ENCODE peak calls at places on chromosome 4, in ten cellular contexts. C, V, F, A, G, W, N, Y, J and D are unnamed samples.

GRCh38 chr4:106982711-106983211 is 53.4 kb downstream of the DKK2 start:
- DNase-seq in C (no peak), V (no peak), F (no peak), A (no peak), G (no peak), W (no peak), N (no peak), Y (no peak), J (no peak), D (no peak)

GRCh38 chr4:2295535-2296442 is 33.9 kb upstream of the MXD4 start:
- DNase-seq in C (no peak), V (no peak), F (no peak), A (no peak), G (no peak), W (peak; percentile 56), N (no peak), Y (peak; percentile 61), J (no peak), D (no peak)

GRCh38 chr4:7466215-7466614 is 31.5 kb upstream of the PSAPL1 start:
- DNase-seq in C (no peak), V (no peak), F (no peak), A (no peak), G (no peak), W (no peak), N (no peak), Y (no peak), J (peak; percentile 38), D (no peak)

GRCh38 chr4:86640469-86640868 is 46.4 kb downstream of the PTPN13 start:
- DNase-seq in C (no peak), V (no peak), F (no peak), A (no peak), G (no peak), W (no peak), N (no peak), Y (no peak), J (no peak), D (no peak)

GRCh38 chr4:85514783-85515182 is 39.8 kb downstream of the ARHGAP24 start:
- DNase-seq in C (no peak), V (no peak), F (no peak), A (no peak), G (no peak), W (no peak), N (no peak), Y (no peak), J (no peak), D (no peak)

GRCh38 chr4:8072235-8072968 is 86.2 kb downstream of the ABLIM2 start:
- DNase-seq in C (no peak), V (no peak), F (no peak), A (no peak), G (no peak), W (no peak), N (no peak), Y (peak; percentile 38), J (peak; percentile 49), D (no peak)

GRCh38 chr4:107423677-107424405 is 296.2 kb downstream of the PAPSS1 start:
- DNase-seq in C (no peak), V (no peak), F (no peak), A (no peak), G (no peak), W (no peak), N (no peak), Y (no peak), J (no peak), D (peak; percentile 23)

GRCh38 chr4:128107766-128108165 is 46.7 kb downstream of the LARP1B start:
- DNase-seq in C (no peak), V (no peak), F (no peak), A (no peak), G (no peak), W (no peak), N (no peak), Y (no peak), J (no peak), D (no peak)

GRCh38 chr4:2458546-2459491 is 10.1 kb upstream of the RNF4 start:
- DNase-seq in C (no peak), V (no peak), F (no peak), A (no peak), G (no peak), W (peak; percentile 56), N (no peak), Y (no peak), J (peak; percentile 81), D (no peak)

GRCh38 chr4:184688447-184688846 is 38.9 kb downstream of the PRIMPOL start:
- DNase-seq in C (no peak), V (no peak), F (no peak), A (no peak), G (no peak), W (no peak), N (peak; percentile 38), Y (peak; percentile 88), J (no peak), D (no peak)

GRCh38 chr4:138911903-138912713 is 103.5 kb upstream of the NOCT start:
- DNase-seq in C (no peak), V (no peak), F (no peak), A (no peak), G (no peak), W (peak; percentile 67), N (peak; percentile 23), Y (no peak), J (peak; percentile 63), D (no peak)

GRCh38 chr4:48343531-48343930 is 2.2 kb downstream of the SLAIN2 start:
- DNase-seq in C (no peak), V (no peak), F (no peak), A (no peak), G (no peak), W (no peak), N (no peak), Y (no peak), J (no peak), D (peak; percentile 40)

GRCh38 chr4:71230258-71230594 is 108.6 kb upstream of the SLC4A4 start:
- DNase-seq in C (no peak), V (no peak), F (no peak), A (no peak), G (no peak), W (no peak), N (no peak), Y (no peak), J (no peak), D (no peak)

GRCh38 chr4:26576171-26576829 is 7.6 kb upstream of the TBC1D19 start:
- DNase-seq in C (no peak), V (no peak), F (peak; percentile 16), A (no peak), G (no peak), W (no peak), N (no peak), Y (peak; percentile 52), J (no peak), D (no peak)

GRCh38 chr4:16222957-16223527 is 3.2 kb downstream of the TAPT1 start:
- DNase-seq in C (no peak), V (no peak), F (no peak), A (no peak), G (no peak), W (no peak), N (no peak), Y (no peak), J (no peak), D (peak; percentile 24)

GRCh38 chr4:16225139-16225538 is 1.1 kb downstream of the TAPT1 start:
- DNase-seq in C (no peak), V (no peak), F (no peak), A (no peak), G (peak; percentile 65), W (no peak), N (no peak), Y (no peak), J (no peak), D (no peak)

GRCh38 chr4:16225681-16225995 is 633 bp downstream of the TAPT1 start:
- DNase-seq in C (no peak), V (no peak), F (no peak), A (no peak), G (no peak), W (no peak), N (no peak), Y (no peak), J (no peak), D (no peak)

GRCh38 chr4:16224669-16225068 is 1.6 kb downstream of the TAPT1 start:
- DNase-seq in C (no peak), V (no peak), F (no peak), A (no peak), G (no peak), W (no peak), N (no peak), Y (no peak), J (no peak), D (no peak)

DNA sequence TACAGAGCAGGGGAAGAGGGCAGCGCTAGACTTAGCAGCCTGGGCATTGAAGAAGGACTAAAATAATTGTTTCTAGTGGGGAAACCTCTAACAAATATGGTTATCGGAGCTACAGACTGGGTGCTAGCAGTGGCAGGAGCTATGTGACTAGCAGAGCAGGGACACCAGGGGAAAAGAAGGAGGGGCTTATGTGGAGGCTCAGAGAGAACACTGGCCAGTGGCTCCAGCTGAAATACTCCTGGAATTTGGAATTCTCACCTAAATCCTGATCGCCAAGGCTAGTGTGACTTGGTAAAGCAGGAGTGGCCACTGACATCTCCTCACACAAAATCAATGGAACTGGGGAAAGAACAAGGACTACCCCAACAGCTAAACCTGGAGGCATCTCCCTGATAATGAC is 2.0 kb downstream of the TAPT1 start:
- DNase-seq in C (no peak), V (no peak), F (no peak), A (peak; percentile 16), G (no peak), W (no peak), N (no peak), Y (peak; percentile 71), J (no peak), D (no peak)
- H3K4me3 ChIP-seq in C (no peak overlapping the region), V (peak overlapping the region; percentile 80), F (peak overlapping the region; percentile 90), A (no peak overlapping the region), G (peak overlapping the region; percentile 71), W (peak overlapping the region; percentile 83), N (peak overlapping the region; percentile 95), Y (peak overlapping the region; percentile 90), J (peak overlapping the region; percentile 93), D (peak overlapping the region; percentile 72)

DNA sequence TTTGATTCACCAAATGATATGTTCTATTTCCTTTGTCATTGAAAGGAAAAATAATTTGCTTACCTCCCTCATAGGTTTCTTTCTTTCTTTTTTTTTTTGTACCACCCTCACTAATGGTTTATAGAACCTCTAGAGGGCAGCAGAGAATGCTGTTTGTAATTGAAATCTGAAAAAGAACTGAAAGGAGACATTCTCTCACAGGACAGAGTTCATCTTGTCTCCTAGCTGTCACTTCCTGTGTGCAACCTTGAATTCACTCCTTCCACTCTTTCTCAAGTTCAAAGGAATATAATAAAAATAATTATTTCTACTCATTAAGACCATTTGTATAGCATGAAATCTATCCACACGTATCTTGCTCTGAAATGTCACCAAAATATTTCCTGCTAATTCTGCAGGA is 51.0 kb downstream of the GUCY1B1 start:
- DNase-seq in C (no peak), V (no peak), F (no peak), A (no peak), G (peak; percentile 65), W (no peak), N (peak; percentile 27), Y (no peak), J (no peak), D (peak; percentile 74)
- TF ChIP-seq CTCF in C (peak; percentile 71), V (peak; percentile 15), F (peak; percentile 77), A (peak; percentile 42), G (peak; percentile 79), W (peak; percentile 77), N (peak; percentile 63), Y (peak; percentile 89), J (peak; percentile 45), D (peak; percentile 61)

GRCh38 chr4:36178489-36178888 is 65.8 kb downstream of the ARAP2 start:
- DNase-seq in C (no peak), V (no peak), F (no peak), A (no peak), G (no peak), W (no peak), N (no peak), Y (no peak), J (no peak), D (no peak)
- H3K4me1 ChIP-seq in C (no peaks in the 10 kb centered on the region), V (no peaks in the 10 kb centered on the region), F (no peaks in the 10 kb centered on the region), A (peaks cover 6% of the 10 kb centered on the region), G (peaks cover 3% of the 10 kb centered on the region), W (no peaks in the 10 kb centered on the region), N (no peaks in the 10 kb centered on the region), Y (peaks cover 2% of the 10 kb centered on the region), J (no peaks in the 10 kb centered on the region), D (no peaks in the 10 kb centered on the region)

GRCh38 chr4:60575336-60575735 is 624.8 kb upstream of the ADGRL3 start:
- DNase-seq in C (no peak), V (no peak), F (no peak), A (no peak), G (no peak), W (no peak), N (no peak), Y (no peak), J (no peak), D (no peak)
- H3K4me3 ChIP-seq in C (no peak overlapping the region), V (no peak overlapping the region), F (no peak overlapping the region), A (no peak overlapping the region), G (no peak overlapping the region), W (no peak overlapping the region), N (no peak overlapping the region), Y (no peak overlapping the region), J (no peak overlapping the region), D (no peak overlapping the region)